ENCODE peak calls at places on chromosomes 16 and 17, in four cellular contexts. One of them, this sample, is unnamed.
A peak's percentile ranks its signal among the peaks of the same experiment; 100 is the strongest.

GRCh38 chr16:1002399-1003161 is 21.0 kb downstream of the SOX8 start:
- DNase-seq in activated CD4-positive, alpha-beta T cell treated with anti-CD3 and anti-CD28 coated beads for 24 hours: peak; percentile 75
- DNase-seq in nephron progenitor cell: no peak
- DNase-seq in astrocyte of the hippocampus: peak; percentile 94
- DNase-seq in this sample: no peak

GRCh38 chr16:14961405-14962186 is 13.2 kb upstream of the PDXDC1 start:
- DNase-seq in activated CD4-positive, alpha-beta T cell treated with anti-CD3 and anti-CD28 coated beads for 24 hours: no peak
- DNase-seq in nephron progenitor cell: no peak
- DNase-seq in astrocyte of the hippocampus: no peak
- DNase-seq in this sample: no peak

GRCh38 chr17:41544497-41544896 is 16.4 kb upstream of the KRT19 start:
- DNase-seq in activated CD4-positive, alpha-beta T cell treated with anti-CD3 and anti-CD28 coated beads for 24 hours: no peak
- DNase-seq in nephron progenitor cell: no peak
- DNase-seq in astrocyte of the hippocampus: peak; percentile 38
- DNase-seq in this sample: peak; percentile 87

GRCh38 chr17:73468221-73468620 is 156.4 kb upstream of the CDC42EP4 start:
- DNase-seq in activated CD4-positive, alpha-beta T cell treated with anti-CD3 and anti-CD28 coated beads for 24 hours: no peak
- DNase-seq in nephron progenitor cell: no peak
- DNase-seq in astrocyte of the hippocampus: no peak
- DNase-seq in this sample: no peak

GRCh38 chr17:17919169-17920107 is 52.8 kb downstream of the TOM1L2 start:
- DNase-seq in activated CD4-positive, alpha-beta T cell treated with anti-CD3 and anti-CD28 coated beads for 24 hours: peak; percentile 42
- DNase-seq in nephron progenitor cell: peak; percentile 75
- DNase-seq in astrocyte of the hippocampus: peak; percentile 91
- DNase-seq in this sample: peak; percentile 94

GRCh38 chr17:49316889-49317288 is 45.2 kb downstream of the ZNF652 start:
- DNase-seq in activated CD4-positive, alpha-beta T cell treated with anti-CD3 and anti-CD28 coated beads for 24 hours: no peak
- DNase-seq in nephron progenitor cell: no peak
- DNase-seq in astrocyte of the hippocampus: no peak
- DNase-seq in this sample: no peak

GRCh38 chr16:73399486-73399885 is 351.6 kb upstream of the ZFHX3 start:
- DNase-seq in activated CD4-positive, alpha-beta T cell treated with anti-CD3 and anti-CD28 coated beads for 24 hours: no peak
- DNase-seq in nephron progenitor cell: no peak
- DNase-seq in astrocyte of the hippocampus: no peak
- DNase-seq in this sample: no peak

GRCh38 chr16:50363656-50364055 is 5.1 kb downstream of the BRD7 start:
- DNase-seq in activated CD4-positive, alpha-beta T cell treated with anti-CD3 and anti-CD28 coated beads for 24 hours: no peak
- DNase-seq in nephron progenitor cell: no peak
- DNase-seq in astrocyte of the hippocampus: no peak
- DNase-seq in this sample: no peak

GRCh38 chr16:10558746-10559641 is 21.4 kb downstream of the EMP2 start:
- DNase-seq in activated CD4-positive, alpha-beta T cell treated with anti-CD3 and anti-CD28 coated beads for 24 hours: no peak
- DNase-seq in nephron progenitor cell: no peak
- DNase-seq in astrocyte of the hippocampus: peak; percentile 50
- DNase-seq in this sample: no peak

GRCh38 chr16:17334096-17334495 is 136.7 kb downstream of the XYLT1 start:
- DNase-seq in activated CD4-positive, alpha-beta T cell treated with anti-CD3 and anti-CD28 coated beads for 24 hours: no peak
- DNase-seq in nephron progenitor cell: no peak
- DNase-seq in astrocyte of the hippocampus: peak; percentile 60
- DNase-seq in this sample: no peak

GRCh38 chr16:3235856-3236669 is 1.1 kb upstream of the ZNF200 start:
- DNase-seq in activated CD4-positive, alpha-beta T cell treated with anti-CD3 and anti-CD28 coated beads for 24 hours: no peak
- DNase-seq in nephron progenitor cell: peak; percentile 15
- DNase-seq in astrocyte of the hippocampus: no peak
- DNase-seq in this sample: peak; percentile 10

GRCh38 chr17:17542906-17543635 is 46.9 kb upstream of the RASD1 start:
- DNase-seq in activated CD4-positive, alpha-beta T cell treated with anti-CD3 and anti-CD28 coated beads for 24 hours: no peak
- DNase-seq in nephron progenitor cell: no peak
- DNase-seq in astrocyte of the hippocampus: no peak
- DNase-seq in this sample: no peak

GRCh38 chr17:9465216-9465921 is 110.3 kb downstream of the STX8 start:
- DNase-seq in activated CD4-positive, alpha-beta T cell treated with anti-CD3 and anti-CD28 coated beads for 24 hours: no peak
- DNase-seq in nephron progenitor cell: no peak
- DNase-seq in astrocyte of the hippocampus: no peak
- DNase-seq in this sample: peak; percentile 38

GRCh38 chr17:5027299-5027698 is 7.9 kb downstream of the SLC52A1 start:
- DNase-seq in activated CD4-positive, alpha-beta T cell treated with anti-CD3 and anti-CD28 coated beads for 24 hours: no peak
- DNase-seq in nephron progenitor cell: no peak
- DNase-seq in astrocyte of the hippocampus: no peak
- DNase-seq in this sample: no peak

GRCh38 chr17:21689604-21690003 is 2.7 kb upstream of the KCNJ18 start:
- DNase-seq in activated CD4-positive, alpha-beta T cell treated with anti-CD3 and anti-CD28 coated beads for 24 hours: no peak
- DNase-seq in nephron progenitor cell: no peak
- DNase-seq in astrocyte of the hippocampus: peak; percentile 7
- DNase-seq in this sample: no peak

GRCh38 chr16:1828645-1829410 is 1.8 kb downstream of the FAHD1 start:
- DNase-seq in activated CD4-positive, alpha-beta T cell treated with anti-CD3 and anti-CD28 coated beads for 24 hours: no peak
- DNase-seq in nephron progenitor cell: no peak
- DNase-seq in astrocyte of the hippocampus: no peak
- DNase-seq in this sample: peak; percentile 40

GRCh38 chr16:2458887-2459646 is 842 bp upstream of the TEDC2 start:
- DNase-seq in activated CD4-positive, alpha-beta T cell treated with anti-CD3 and anti-CD28 coated beads for 24 hours: no peak
- DNase-seq in nephron progenitor cell: no peak
- DNase-seq in astrocyte of the hippocampus: no peak
- DNase-seq in this sample: peak; percentile 39

GRCh38 chr17:39404542-39405378 is 3.3 kb upstream of the FBXL20 start:
- DNase-seq in activated CD4-positive, alpha-beta T cell treated with anti-CD3 and anti-CD28 coated beads for 24 hours: peak; percentile 8
- DNase-seq in nephron progenitor cell: no peak
- DNase-seq in astrocyte of the hippocampus: peak; percentile 74
- DNase-seq in this sample: no peak

GRCh38 chr16:2008009-2008526 is 1.6 kb downstream of the ZNF598 start:
- DNase-seq in activated CD4-positive, alpha-beta T cell treated with anti-CD3 and anti-CD28 coated beads for 24 hours: no peak
- DNase-seq in nephron progenitor cell: no peak
- DNase-seq in astrocyte of the hippocampus: no peak
- DNase-seq in this sample: no peak

GRCh38 chr16:3021449-3022207 is 1.5 kb downstream of the TNFRSF12A start:
- DNase-seq in activated CD4-positive, alpha-beta T cell treated with anti-CD3 and anti-CD28 coated beads for 24 hours: peak; percentile 79
- DNase-seq in nephron progenitor cell: peak; percentile 90
- DNase-seq in astrocyte of the hippocampus: peak; percentile 98
- DNase-seq in this sample: peak; percentile 91

GRCh38 chr17:2931426-2931825 is 132.0 kb downstream of the OR1D5 start:
- DNase-seq in activated CD4-positive, alpha-beta T cell treated with anti-CD3 and anti-CD28 coated beads for 24 hours: no peak
- DNase-seq in nephron progenitor cell: no peak
- DNase-seq in astrocyte of the hippocampus: no peak
- DNase-seq in this sample: peak; percentile 50

GRCh38 chr17:2048805-2049204 is 6.1 kb upstream of the HIC1 start:
- DNase-seq in activated CD4-positive, alpha-beta T cell treated with anti-CD3 and anti-CD28 coated beads for 24 hours: no peak
- DNase-seq in nephron progenitor cell: no peak
- DNase-seq in astrocyte of the hippocampus: no peak
- DNase-seq in this sample: no peak

GRCh38 chr16:22948603-22949368 is 134.8 kb downstream of the HS3ST2 start:
- DNase-seq in activated CD4-positive, alpha-beta T cell treated with anti-CD3 and anti-CD28 coated beads for 24 hours: peak; percentile 17
- DNase-seq in nephron progenitor cell: peak; percentile 62
- DNase-seq in astrocyte of the hippocampus: peak; percentile 42
- DNase-seq in this sample: peak; percentile 93